ENCODE peak calls at places on chromosomes 3 and 15, in four cellular contexts. One of them, this sample, is unnamed.

GRCh38 chr3:124277516-124277890 is 285.6 kb upstream of the ROPN1 start:
- DNase-seq in fibroblast of pulmonary artery: peak
- DNase-seq in IMR-90: peak
- DNase-seq in cardiac muscle cell: peak
- DNase-seq in this sample: peak

GRCh38 chr3:129961142-129961541 is 13.4 kb upstream of the TRH start:
- DNase-seq in fibroblast of pulmonary artery: no peak
- DNase-seq in IMR-90: no peak
- DNase-seq in cardiac muscle cell: peak
- DNase-seq in this sample: no peak

GRCh38 chr15:40565333-40566238 is 744 bp upstream of the CCDC32 start:
- DNase-seq in fibroblast of pulmonary artery: no peak
- DNase-seq in IMR-90: no peak
- DNase-seq in cardiac muscle cell: no peak
- DNase-seq in this sample: no peak

GRCh38 chr15:62059818-62060115 is 480 bp downstream of the VPS13C start:
- DNase-seq in fibroblast of pulmonary artery: peak
- DNase-seq in IMR-90: peak
- DNase-seq in cardiac muscle cell: peak
- DNase-seq in this sample: peak

GRCh38 chr15:79406191-79406590 is 25.9 kb upstream of the MINAR1 start:
- DNase-seq in fibroblast of pulmonary artery: no peak
- DNase-seq in IMR-90: no peak
- DNase-seq in cardiac muscle cell: no peak
- DNase-seq in this sample: no peak

GRCh38 chr15:58898150-58898680 is 35.3 kb downstream of the SLTM start:
- DNase-seq in fibroblast of pulmonary artery: no peak
- DNase-seq in IMR-90: no peak
- DNase-seq in cardiac muscle cell: no peak
- DNase-seq in this sample: no peak

GRCh38 chr3:111012388-111013248 is 59.0 kb upstream of the NECTIN3 start:
- DNase-seq in fibroblast of pulmonary artery: no peak
- DNase-seq in IMR-90: no peak
- DNase-seq in cardiac muscle cell: peak
- DNase-seq in this sample: peak

GRCh38 chr3:33425456-33425855 is 14.7 kb downstream of the UBP1 start:
- DNase-seq in fibroblast of pulmonary artery: no peak
- DNase-seq in IMR-90: no peak
- DNase-seq in cardiac muscle cell: peak
- DNase-seq in this sample: peak

GRCh38 chr3:88810455-88810854 is 297.0 kb upstream of the EPHA3 start:
- DNase-seq in fibroblast of pulmonary artery: peak
- DNase-seq in IMR-90: peak
- DNase-seq in cardiac muscle cell: peak
- DNase-seq in this sample: peak

GRCh38 chr15:40293006-40293405 is 10.1 kb upstream of the ANKRD63 start:
- DNase-seq in fibroblast of pulmonary artery: no peak
- DNase-seq in IMR-90: no peak
- DNase-seq in cardiac muscle cell: no peak
- DNase-seq in this sample: no peak

GRCh38 chr3:114119776-114120175 is 59.1 kb downstream of the DRD3 start:
- DNase-seq in fibroblast of pulmonary artery: no peak
- DNase-seq in IMR-90: no peak
- DNase-seq in cardiac muscle cell: peak
- DNase-seq in this sample: peak

GRCh38 chr3:195119461-195120198 is 151.3 kb downstream of the XXYLT1 start:
- DNase-seq in fibroblast of pulmonary artery: peak
- DNase-seq in IMR-90: peak
- DNase-seq in cardiac muscle cell: peak
- DNase-seq in this sample: peak

GRCh38 chr3:184380210-184380626 is 364 bp downstream of the CHRD start:
- DNase-seq in fibroblast of pulmonary artery: peak
- DNase-seq in IMR-90: no peak
- DNase-seq in cardiac muscle cell: peak
- DNase-seq in this sample: no peak

GRCh38 chr3:184383033-184383740 is 3.3 kb downstream of the CHRD start:
- DNase-seq in fibroblast of pulmonary artery: no peak
- DNase-seq in IMR-90: no peak
- DNase-seq in cardiac muscle cell: no peak
- DNase-seq in this sample: no peak

GRCh38 chr3:184380627-184381260 is 890 bp downstream of the CHRD start:
- DNase-seq in fibroblast of pulmonary artery: no peak
- DNase-seq in IMR-90: no peak
- DNase-seq in cardiac muscle cell: no peak
- DNase-seq in this sample: no peak

GRCh38 chr3:184382326-184383032 is 2.6 kb downstream of the CHRD start:
- DNase-seq in fibroblast of pulmonary artery: no peak
- DNase-seq in IMR-90: no peak
- DNase-seq in cardiac muscle cell: no peak
- DNase-seq in this sample: no peak

DNA sequence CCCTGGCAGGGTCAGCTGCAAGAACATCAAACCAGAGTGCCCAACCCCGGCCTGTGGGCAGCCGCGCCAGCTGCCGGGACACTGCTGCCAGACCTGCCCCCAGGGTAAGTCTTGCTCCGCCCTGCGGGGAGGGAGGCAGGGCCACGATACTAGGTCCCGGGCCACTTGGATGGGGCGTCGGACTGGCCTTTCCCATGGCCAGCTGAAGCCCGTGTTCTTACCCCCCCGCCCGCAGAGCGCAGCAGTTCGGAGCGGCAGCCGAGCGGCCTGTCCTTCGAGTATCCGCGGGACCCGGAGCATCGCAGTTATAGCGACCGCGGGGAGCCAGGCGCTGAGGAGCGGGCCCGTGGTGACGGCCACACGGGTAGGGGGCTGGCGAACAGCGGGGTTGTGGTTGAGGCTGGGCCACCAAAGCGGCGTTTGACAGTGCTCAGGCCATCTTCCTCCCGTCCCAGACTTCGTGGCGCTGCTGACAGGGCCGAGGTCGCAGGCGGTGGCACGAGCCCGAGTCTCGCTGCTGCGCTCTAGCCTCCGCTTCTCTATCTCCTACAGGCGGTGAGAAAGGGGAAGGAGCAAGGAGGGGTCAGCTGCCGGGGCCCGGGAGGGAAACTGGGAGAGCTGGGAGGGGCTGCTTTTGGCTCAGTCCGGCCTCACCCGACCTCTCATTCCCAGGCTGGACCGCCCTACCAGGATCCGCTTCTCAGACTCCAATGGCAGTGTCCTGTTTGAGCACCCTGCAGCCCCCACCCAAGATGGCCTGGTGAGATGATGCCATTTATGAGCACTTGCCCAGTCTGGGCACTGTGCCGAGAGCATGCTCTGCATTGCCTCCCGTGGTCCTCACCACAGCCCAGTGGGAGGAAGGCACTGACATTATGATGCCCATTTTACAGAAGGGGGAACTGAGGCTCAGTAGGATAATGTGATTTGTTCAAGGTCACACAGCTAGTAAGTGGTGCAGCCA is 1.7 kb downstream of the CHRD start:
- DNase-seq in fibroblast of pulmonary artery: no peak
- DNase-seq in IMR-90: no peak
- DNase-seq in cardiac muscle cell: no peak
- DNase-seq in this sample: no peak
- H3K4me3 ChIP-seq in fibroblast of pulmonary artery: no peak
- H3K4me3 ChIP-seq in IMR-90: no peak
- H3K4me3 ChIP-seq in cardiac muscle cell: no peak
- H3K4me3 ChIP-seq in this sample: no peak

DNA sequence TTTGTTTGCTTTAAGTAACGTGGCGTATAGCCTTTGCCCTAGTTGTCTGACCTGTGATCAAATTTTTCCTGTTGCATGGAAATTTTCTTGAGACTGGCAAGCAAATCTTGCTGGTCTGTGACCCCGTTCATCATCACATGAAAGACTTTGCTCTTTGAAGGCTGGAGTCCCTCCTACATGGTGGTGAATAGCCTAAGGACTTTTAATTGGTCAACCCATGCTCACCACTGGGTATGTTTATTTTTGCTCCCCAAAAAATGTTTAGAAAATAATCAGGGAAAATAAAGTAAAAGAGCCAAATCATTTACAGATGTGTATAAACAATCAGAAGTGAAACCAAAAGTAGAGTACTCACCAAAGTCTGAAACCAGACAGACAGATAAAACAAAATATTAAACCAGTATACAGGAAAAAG is 1075.3 kb upstream of the ALCAM start:
- DNase-seq in fibroblast of pulmonary artery: peak
- DNase-seq in IMR-90: no peak
- DNase-seq in cardiac muscle cell: no peak
- DNase-seq in this sample: peak
- H3K4me3 ChIP-seq in fibroblast of pulmonary artery: peak
- H3K4me3 ChIP-seq in IMR-90: peak
- H3K4me3 ChIP-seq in cardiac muscle cell: no peak
- H3K4me3 ChIP-seq in this sample: peak

GRCh38 chr15:88623632-88624031 is 2.5 kb downstream of the AEN start:
- DNase-seq in fibroblast of pulmonary artery: no peak
- DNase-seq in IMR-90: no peak
- DNase-seq in cardiac muscle cell: no peak
- DNase-seq in this sample: no peak

GRCh38 chr15:88624156-88624970 is 3.2 kb downstream of the AEN start:
- DNase-seq in fibroblast of pulmonary artery: peak
- DNase-seq in IMR-90: peak
- DNase-seq in cardiac muscle cell: peak
- DNase-seq in this sample: peak

GRCh38 chr15:88625943-88626741 is 5.0 kb downstream of the AEN start:
- DNase-seq in fibroblast of pulmonary artery: no peak
- DNase-seq in IMR-90: no peak
- DNase-seq in cardiac muscle cell: no peak
- DNase-seq in this sample: no peak

GRCh38 chr15:88623061-88623460 is 1.9 kb downstream of the AEN start:
- DNase-seq in fibroblast of pulmonary artery: peak
- DNase-seq in IMR-90: peak
- DNase-seq in cardiac muscle cell: peak
- DNase-seq in this sample: peak

GRCh38 chr15:88624971-88625290 is 3.8 kb downstream of the AEN start:
- DNase-seq in fibroblast of pulmonary artery: no peak
- DNase-seq in IMR-90: no peak
- DNase-seq in cardiac muscle cell: no peak
- DNase-seq in this sample: peak
- H3K4me3 ChIP-seq in fibroblast of pulmonary artery: no peak
- H3K4me3 ChIP-seq in IMR-90: no peak
- H3K4me3 ChIP-seq in cardiac muscle cell: no peak
- H3K4me3 ChIP-seq in this sample: peak

GRCh38 chr3:9879830-9880549 is at the start of gene CIDEC:
- DNase-seq in fibroblast of pulmonary artery: no peak
- DNase-seq in IMR-90: no peak
- DNase-seq in cardiac muscle cell: no peak
- DNase-seq in this sample: no peak

GRCh38 chr3:9875448-9875847 is 4.6 kb downstream of the CIDEC start:
- DNase-seq in fibroblast of pulmonary artery: no peak
- DNase-seq in IMR-90: no peak
- DNase-seq in cardiac muscle cell: no peak
- DNase-seq in this sample: no peak

GRCh38 chr3:9881440-9881839 is 1.4 kb upstream of the CIDEC start:
- DNase-seq in fibroblast of pulmonary artery: no peak
- DNase-seq in IMR-90: no peak
- DNase-seq in cardiac muscle cell: no peak
- DNase-seq in this sample: no peak

GRCh38 chr3:9876991-9877390 is 3.1 kb downstream of the CIDEC start:
- DNase-seq in fibroblast of pulmonary artery: no peak
- DNase-seq in IMR-90: no peak
- DNase-seq in cardiac muscle cell: no peak
- DNase-seq in this sample: no peak

DNA sequence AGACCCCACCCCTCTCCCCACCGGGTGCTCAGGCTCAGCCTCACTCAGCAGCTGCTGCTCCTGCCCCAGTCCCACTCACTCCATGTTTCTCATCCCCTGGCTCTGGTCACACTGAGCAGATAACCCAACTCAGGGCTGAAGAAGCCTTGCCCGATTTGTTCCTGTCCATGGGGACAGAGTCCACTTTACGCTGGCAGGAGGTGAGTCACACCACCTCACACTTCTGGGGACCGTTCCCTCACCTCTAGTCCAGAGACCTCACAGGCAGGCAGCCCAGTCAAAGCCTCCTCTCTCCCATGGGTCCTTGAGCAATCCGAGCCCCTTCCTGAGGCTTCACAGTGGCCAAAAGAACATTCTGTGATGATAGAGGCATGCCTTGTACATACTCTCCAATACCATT is 1.4 kb downstream of the CIDEC start:
- DNase-seq in fibroblast of pulmonary artery: no peak
- DNase-seq in IMR-90: no peak
- DNase-seq in cardiac muscle cell: peak
- DNase-seq in this sample: no peak
- H3K4me3 ChIP-seq in fibroblast of pulmonary artery: no peak
- H3K4me3 ChIP-seq in IMR-90: no peak
- H3K4me3 ChIP-seq in cardiac muscle cell: no peak
- H3K4me3 ChIP-seq in this sample: no peak

GRCh38 chr3:190001426-190001825 is 119.3 kb downstream of the P3H2 start:
- DNase-seq in fibroblast of pulmonary artery: no peak
- DNase-seq in IMR-90: no peak
- DNase-seq in cardiac muscle cell: no peak
- DNase-seq in this sample: no peak

GRCh38 chr3:189999718-190000117 is 121.0 kb downstream of the P3H2 start:
- DNase-seq in fibroblast of pulmonary artery: no peak
- DNase-seq in IMR-90: peak
- DNase-seq in cardiac muscle cell: no peak
- DNase-seq in this sample: no peak

GRCh38 chr3:190000187-190000860 is 120.4 kb downstream of the P3H2 start:
- DNase-seq in fibroblast of pulmonary artery: no peak
- DNase-seq in IMR-90: no peak
- DNase-seq in cardiac muscle cell: no peak
- DNase-seq in this sample: no peak

GRCh38 chr3:190003730-190004129 is 117.0 kb downstream of the P3H2 start:
- DNase-seq in fibroblast of pulmonary artery: peak
- DNase-seq in IMR-90: peak
- DNase-seq in cardiac muscle cell: peak
- DNase-seq in this sample: peak

GRCh38 chr3:190000861-190001196 is 119.9 kb downstream of the P3H2 start:
- DNase-seq in fibroblast of pulmonary artery: no peak
- DNase-seq in IMR-90: no peak
- DNase-seq in cardiac muscle cell: no peak
- DNase-seq in this sample: no peak
- H3K4me3 ChIP-seq in fibroblast of pulmonary artery: no peak
- H3K4me3 ChIP-seq in IMR-90: no peak
- H3K4me3 ChIP-seq in cardiac muscle cell: no peak
- H3K4me3 ChIP-seq in this sample: no peak

GRCh38 chr3:99872633-99873254 is 55.1 kb downstream of the CMSS1 start:
- DNase-seq in fibroblast of pulmonary artery: no peak
- DNase-seq in IMR-90: no peak
- DNase-seq in cardiac muscle cell: no peak
- DNase-seq in this sample: peak
- H3K4me3 ChIP-seq in fibroblast of pulmonary artery: peak
- H3K4me3 ChIP-seq in IMR-90: peak
- H3K4me3 ChIP-seq in cardiac muscle cell: no peak
- H3K4me3 ChIP-seq in this sample: peak

GRCh38 chr15:68795298-68795848 is 25.3 kb downstream of the ANP32A start:
- DNase-seq in fibroblast of pulmonary artery: peak
- DNase-seq in IMR-90: peak
- DNase-seq in cardiac muscle cell: peak
- DNase-seq in this sample: peak
- H3K4me3 ChIP-seq in fibroblast of pulmonary artery: no peak
- H3K4me3 ChIP-seq in IMR-90: no peak
- H3K4me3 ChIP-seq in cardiac muscle cell: no peak
- H3K4me3 ChIP-seq in this sample: no peak